ENCODE peak calls at places on chromosomes 3 and 15, in nine cellular contexts. P is body of pancreas, C is Peyer's patch, Q is thyroid gland, R is stomach, Z is A549, U is IMR-90, F is sigmoid colon, S is esophagus squamous epithelium. V is an unnamed sample.

GRCh38 chr3:190721330-190721729 is 141.2 kb downstream of the GMNC start:
- DNase-seq in P (no peak), C (no peak), Q (peak; percentile 61), R (no peak), Z (no peak), U (no peak), F (no peak), S (no peak), V (no peak)

GRCh38 chr3:45110185-45110833 is 35.9 kb downstream of the CDCP1 start:
- DNase-seq in P (peak; percentile 50), C (peak; percentile 80), Q (no peak), R (no peak), Z (no peak), U (no peak), F (no peak), S (no peak), V (no peak)

GRCh38 chr3:87626471-87626995 is 350.1 kb upstream of the POU1F1 start:
- DNase-seq in P (no peak), C (no peak), Q (no peak), R (no peak), Z (no peak), U (no peak), F (no peak), S (no peak), V (no peak)

GRCh38 chr3:105869982-105870381 is 1.2 kb upstream of the CBLB start:
- DNase-seq in P (no peak), C (no peak), Q (no peak), R (no peak), Z (no peak), U (no peak), F (no peak), S (no peak), V (no peak)

GRCh38 chr15:28023422-28023821 is 75.7 kb downstream of the OCA2 start:
- DNase-seq in P (no peak), C (no peak), Q (no peak), R (no peak), Z (no peak), U (no peak), F (no peak), S (no peak), V (no peak)

GRCh38 chr15:69782809-69783208 is 314.9 kb downstream of the TLE3 start:
- DNase-seq in P (no peak), C (no peak), Q (no peak), R (peak; percentile 34), Z (no peak), U (no peak), F (no peak), S (no peak), V (no peak)

GRCh38 chr3:53166781-53167291 is 5.8 kb downstream of the PRKCD start:
- DNase-seq in P (peak; percentile 62), C (peak; percentile 68), Q (peak; percentile 80), R (peak; percentile 57), Z (no peak), U (peak; percentile 64), F (peak; percentile 78), S (no peak), V (peak; percentile 56)

GRCh38 chr3:50226888-50227389 is 9.1 kb upstream of the GNAI2 start:
- DNase-seq in P (no peak), C (peak; percentile 74), Q (peak; percentile 35), R (peak; percentile 46), Z (peak; percentile 49), U (no peak), F (peak; percentile 81), S (no peak), V (peak; percentile 51)

GRCh38 chr3:133162906-133163305 is 124.7 kb downstream of the TMEM108 start:
- DNase-seq in P (no peak), C (no peak), Q (no peak), R (no peak), Z (no peak), U (no peak), F (no peak), S (no peak), V (no peak)

GRCh38 chr15:89628301-89628700 is 27.0 kb downstream of the KIF7 start:
- DNase-seq in P (no peak), C (no peak), Q (no peak), R (no peak), Z (no peak), U (no peak), F (no peak), S (no peak), V (no peak)

GRCh38 chr3:114389156-114389555 is 95.3 kb downstream of the TIGIT start:
- DNase-seq in P (no peak), C (peak; percentile 62), Q (no peak), R (no peak), Z (no peak), U (no peak), F (no peak), S (no peak), V (no peak)

GRCh38 chr15:74406992-74407705 is 26.6 kb downstream of the SEMA7A start:
- DNase-seq in P (no peak), C (no peak), Q (no peak), R (no peak), Z (peak; percentile 31), U (peak; percentile 93), F (no peak), S (no peak), V (no peak)

GRCh38 chr3:19967208-19967607 is 20.3 kb downstream of the RAB5A start:
- DNase-seq in P (no peak), C (no peak), Q (no peak), R (no peak), Z (no peak), U (no peak), F (no peak), S (no peak), V (no peak)

GRCh38 chr3:155230382-155230781 is 63.1 kb downstream of the STRIT1 start:
- DNase-seq in P (no peak), C (no peak), Q (no peak), R (no peak), Z (no peak), U (peak; percentile 80), F (no peak), S (no peak), V (no peak)

GRCh38 chr3:155232605-155233004 is 60.9 kb downstream of the STRIT1 start:
- DNase-seq in P (peak; percentile 65), C (no peak), Q (peak; percentile 23), R (peak; percentile 63), Z (no peak), U (peak; percentile 92), F (peak; percentile 86), S (no peak), V (peak; percentile 79)

GRCh38 chr3:155236473-155236872 is 57.0 kb downstream of the STRIT1 start:
- DNase-seq in P (no peak), C (no peak), Q (no peak), R (no peak), Z (no peak), U (no peak), F (no peak), S (no peak), V (no peak)

GRCh38 chr3:155231792-155232191 is 61.7 kb downstream of the STRIT1 start:
- DNase-seq in P (no peak), C (no peak), Q (no peak), R (no peak), Z (no peak), U (no peak), F (no peak), S (no peak), V (no peak)

GRCh38 chr3:155233213-155233612 is 60.3 kb downstream of the STRIT1 start:
- DNase-seq in P (peak; percentile 54), C (no peak), Q (peak; percentile 50), R (peak; percentile 28), Z (no peak), U (peak; percentile 81), F (peak; percentile 90), S (no peak), V (peak; percentile 26)
- H3K27ac ChIP-seq in P (peak overlapping the region; percentile 10), C (no peak overlapping the region), Q (no peak overlapping the region), R (peak overlapping the region; percentile 57), Z (no peak overlapping the region), U (no peak overlapping the region), F (peak overlapping the region; percentile 54), S (no peak overlapping the region), V (peak overlapping the region; percentile 64)

GRCh38 chr3:184455991-184456390 is 76.1 kb downstream of the CHRD start:
- DNase-seq in P (no peak), C (no peak), Q (no peak), R (no peak), Z (no peak), U (no peak), F (no peak), S (no peak), V (no peak)
- TF ChIP-seq POLR2A in P (no peak), C (no peak), Q (no peak), R (no peak), Z (no peak), U (no peak), F (no peak), S (no peak), V (no peak)

GRCh38 chr15:30906366-30906765 is 2.7 kb downstream of the FAN1 start:
- DNase-seq in P (no peak), C (no peak), Q (peak; percentile 78), R (no peak), Z (no peak), U (no peak), F (no peak), S (no peak), V (no peak)

GRCh38 chr15:30904812-30905211 is 1.1 kb downstream of the FAN1 start:
- DNase-seq in P (no peak), C (no peak), Q (no peak), R (no peak), Z (no peak), U (no peak), F (no peak), S (no peak), V (no peak)

GRCh38 chr15:30905821-30906220 is 2.1 kb downstream of the FAN1 start:
- DNase-seq in P (no peak), C (no peak), Q (no peak), R (no peak), Z (no peak), U (peak; percentile 18), F (no peak), S (no peak), V (no peak)

GRCh38 chr15:30901889-30902288 is 1.8 kb upstream of the FAN1 start:
- DNase-seq in P (no peak), C (no peak), Q (no peak), R (no peak), Z (no peak), U (no peak), F (no peak), S (no peak), V (no peak)

DNA sequence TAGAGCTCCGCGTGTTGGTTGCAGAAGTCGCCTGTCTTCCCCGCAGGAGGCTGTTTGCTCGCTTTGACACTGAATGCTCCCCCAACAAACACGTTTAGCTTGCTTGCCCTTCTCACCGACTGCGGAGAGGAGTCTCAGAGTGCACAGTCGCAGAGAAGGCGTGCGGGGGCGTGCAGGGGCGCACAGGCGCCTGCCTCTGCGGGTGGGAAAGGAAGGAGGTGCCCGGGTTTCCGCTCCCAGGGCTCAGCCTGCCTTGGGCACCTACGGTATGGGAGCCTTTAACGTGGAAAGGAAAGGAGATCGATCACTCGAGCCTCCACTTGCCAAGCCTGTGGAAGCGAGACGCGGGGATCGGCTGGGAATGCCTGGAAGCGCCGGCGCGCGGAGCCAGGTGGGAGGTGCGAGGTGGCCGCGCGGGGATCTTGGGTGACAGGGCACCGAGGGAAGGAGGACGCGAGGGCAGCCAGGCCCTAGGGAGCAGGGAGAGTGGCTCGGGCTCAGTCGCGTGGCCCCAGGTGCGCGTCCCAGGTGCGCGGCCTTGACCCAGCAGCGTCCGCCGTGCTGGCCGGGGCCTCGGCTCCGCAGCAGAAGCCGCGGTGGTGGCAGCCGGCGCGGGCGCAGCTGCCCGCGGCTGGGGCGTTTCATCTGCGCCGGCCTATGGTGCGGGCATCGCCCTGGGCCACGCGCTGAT is at the start of gene FAN1:
- DNase-seq in P (peak; percentile 92), C (peak; percentile 94), Q (peak; percentile 92), R (peak; percentile 92), Z (peak; percentile 94), U (peak; percentile 84), F (peak; percentile 91), S (peak; percentile 32), V (peak; percentile 73)
- TF ChIP-seq CTCF in P (no peak), C (no peak), Q (no peak), R (no peak), Z (no peak), U (no peak), F (no peak), S (no peak), V (no peak)

GRCh38 chr15:95440712-95441111 is 889.8 kb upstream of the NR2F2 start:
- DNase-seq in P (no peak), C (no peak), Q (no peak), R (no peak), Z (no peak), U (peak; percentile 8), F (no peak), S (no peak), V (no peak)
- H3K27ac ChIP-seq in P (no peak overlapping the region), C (no peak overlapping the region), Q (no peak overlapping the region), R (peak overlapping the region; percentile 44), Z (no peak overlapping the region), U (no peak overlapping the region), F (no peak overlapping the region), S (no peak overlapping the region), V (peak overlapping the region; percentile 56)